ENCODE peak calls at places on chromosomes 12 and 14, in four cellular contexts. B is CD4-positive, alpha-beta T cell; O is IMR-90; Y is psoas muscle. Z is an unnamed sample.

GRCh38 chr12:51056242-51056641 is 8.1 kb downstream of the LETMD1 start:
- DNase-seq in B (no peak), O (peak; percentile 54), Y (peak; percentile 76), Z (peak; percentile 69)

GRCh38 chr14:72518809-72519377 is 375.0 kb downstream of the DPF3 start:
- DNase-seq in Y (no peak), O (no peak), B (peak; percentile 6), Z (no peak)

GRCh38 chr14:38201137-38201828 is 6.4 kb upstream of the SSTR1 start:
- DNase-seq in O (no peak), Y (no peak), B (no peak), Z (no peak)

GRCh38 chr14:83883732-83884131 is 1646.2 kb upstream of the FLRT2 start:
- DNase-seq in B (no peak), Y (no peak), O (no peak), Z (no peak)

GRCh38 chr12:14928946-14929345 is 9.4 kb downstream of the ERP27 start:
- DNase-seq in B (no peak), O (no peak), Y (no peak), Z (peak; percentile 26)

GRCh38 chr14:74612346-74613021 is 447 bp upstream of the LTBP2 start:
- DNase-seq in O (peak; percentile 72), B (peak; percentile 88), Y (peak; percentile 92), Z (no peak)

GRCh38 chr12:128531153-128531552 is 264.2 kb downstream of the TMEM132C start:
- DNase-seq in B (no peak), O (no peak), Y (no peak), Z (no peak)

GRCh38 chr12:92278378-92278828 is 132.8 kb upstream of the BTG1 start:
- DNase-seq in Y (no peak), O (peak; percentile 2), B (no peak), Z (no peak)

GRCh38 chr12:124130717-124131670 is 158.0 kb downstream of the ZNF664 start:
- DNase-seq in O (no peak), B (no peak), Y (no peak), Z (no peak)

GRCh38 chr12:5503774-5504173 is 71.9 kb downstream of the NTF3 start:
- DNase-seq in B (no peak), Y (no peak), O (no peak), Z (peak; percentile 10)

GRCh38 chr14:61188196-61188595 is 92.9 kb downstream of the TMEM30B start:
- DNase-seq in O (no peak), Y (peak; percentile 86), B (no peak), Z (no peak)

GRCh38 chr14:83611906-83612305 is 1918.0 kb upstream of the FLRT2 start:
- DNase-seq in B (no peak), O (no peak), Y (no peak), Z (no peak)

GRCh38 chr14:51547260-51547659 is 104.5 kb upstream of the FRMD6 start:
- DNase-seq in Y (no peak), B (no peak), O (peak; percentile 100), Z (peak; percentile 89)

GRCh38 chr14:77066555-77067172 is 31.4 kb upstream of the CIPC start:
- DNase-seq in O (no peak), B (no peak), Y (no peak), Z (no peak)

GRCh38 chr12:44459569-44459968 is 416.5 kb downstream of the NELL2 start:
- DNase-seq in O (no peak), B (no peak), Y (no peak), Z (no peak)

GRCh38 chr12:39606712-39607423 is 12.7 kb downstream of the ABCD2 start:
- DNase-seq in B (no peak), O (no peak), Y (no peak), Z (no peak)

GRCh38 chr12:13784504-13784903 is 196.9 kb downstream of the GRIN2B start:
- DNase-seq in Y (no peak), B (no peak), O (no peak), Z (no peak)

GRCh38 chr14:83706555-83706954 is 1823.4 kb upstream of the FLRT2 start:
- DNase-seq in B (no peak), Y (no peak), O (peak; percentile 6), Z (no peak)

GRCh38 chr12:1523558-1524050 is 70.8 kb downstream of the FBXL14 start:
- DNase-seq in B (no peak), O (no peak), Y (no peak), Z (no peak)

GRCh38 chr12:12736759-12737676 is 19.9 kb downstream of the CDKN1B start:
- DNase-seq in Y (no peak), B (peak; percentile 35), O (peak; percentile 85), Z (no peak)

GRCh38 chr14:103109789-103110415 is 13.4 kb upstream of the TNFAIP2 start:
- DNase-seq in O (peak; percentile 90), B (no peak), Y (peak; percentile 82), Z (no peak)

GRCh38 chr14:100866666-100867630 is 36.6 kb downstream of the RTL1 start:
- DNase-seq in O (no peak), B (no peak), Y (peak; percentile 41), Z (no peak)

GRCh38 chr14:39368261-39368959 is 63.8 kb downstream of the FBXO33 start:
- DNase-seq in Y (peak; percentile 51), B (peak; percentile 9), O (peak; percentile 78), Z (no peak)

GRCh38 chr12:48957141-48958048 is at the start of gene ARF3:
- DNase-seq in Y (peak; percentile 96), O (peak; percentile 90), B (peak; percentile 91), Z (peak; percentile 64)

GRCh38 chr14:34000396-34000795 is 49.5 kb upstream of the EGLN3 start:
- DNase-seq in Y (no peak), O (no peak), B (no peak), Z (no peak)

GRCh38 chr12:15520083-15520482 is 197.8 kb downstream of the PTPRO start:
- DNase-seq in B (no peak), Y (no peak), O (no peak), Z (no peak)

GRCh38 chr14:63452796-63453195 is 90.4 kb downstream of the PPP2R5E start:
- DNase-seq in B (no peak), Y (no peak), O (no peak), Z (no peak)
- H3K27ac ChIP-seq in B (no peak overlapping the region), Y (peak overlapping the region; percentile 66), O (no peak overlapping the region), Z (no peak overlapping the region)

GRCh38 chr12:65525501-65526141 is 247.1 kb downstream of the MSRB3 start:
- DNase-seq in Y (no peak), O (peak; percentile 85), B (no peak), Z (peak; percentile 50)
- H3K27ac ChIP-seq in Y (no peak overlapping the region), O (peak overlapping the region; percentile 16), B (no peak overlapping the region), Z (peak overlapping the region; percentile 87)

GRCh38 chr14:91754819-91755218 is 22.9 kb upstream of the CATSPERB start:
- DNase-seq in Y (no peak), B (no peak), O (no peak), Z (no peak)
- H3K27ac ChIP-seq in Y (no peak overlapping the region), B (no peak overlapping the region), O (no peak overlapping the region), Z (peak overlapping the region; percentile 86)

DNA sequence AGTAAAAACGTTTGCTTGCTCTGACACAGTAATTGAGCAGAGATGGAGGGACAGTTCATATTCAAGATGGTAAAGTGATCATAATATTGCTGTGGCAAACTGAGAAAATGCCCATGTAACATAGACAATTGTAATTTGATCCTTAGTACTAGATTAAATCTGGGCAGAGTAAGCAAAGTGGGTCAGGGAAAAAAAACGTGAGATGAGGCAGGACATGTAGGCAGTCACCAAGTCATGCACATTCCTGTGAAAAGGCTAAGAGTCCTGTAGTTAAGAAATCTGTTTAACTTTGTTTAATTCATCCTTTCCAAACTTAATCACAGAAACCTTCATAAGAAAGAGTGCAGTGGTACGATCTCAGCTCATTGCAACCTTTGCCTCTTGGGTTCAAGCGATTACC is 16.1 kb downstream of the BTBD7 start:
- DNase-seq in O (peak; percentile 18), B (no peak), Y (no peak), Z (no peak)
- H3K27ac ChIP-seq in O (no peak overlapping the region), B (no peak overlapping the region), Y (no peak overlapping the region), Z (no peak overlapping the region)

GRCh38 chr14:90443161-90444076 is 46.6 kb downstream of the CALM1 start:
- DNase-seq in Y (no peak), B (no peak), O (no peak), Z (peak; percentile 82)
- H3K27ac ChIP-seq in Y (peak overlapping the region; percentile 48), B (no peak overlapping the region), O (no peak overlapping the region), Z (peak overlapping the region; percentile 97)

GRCh38 chr12:109995366-109995702 is 834 bp downstream of the GIT2 start:
- DNase-seq in B (no peak), Y (no peak), O (no peak), Z (no peak)

GRCh38 chr12:109995703-109996482 is at the start of gene GIT2:
- DNase-seq in O (peak; percentile 90), Y (peak; percentile 97), B (peak; percentile 94), Z (peak; percentile 64)

GRCh38 chr12:109998241-109998903 is 858 bp upstream of the ANKRD13A start:
- DNase-seq in B (no peak), O (peak; percentile 50), Y (no peak), Z (no peak)

GRCh38 chr12:109997393-109997792 is 1.2 kb upstream of the GIT2 start:
- DNase-seq in Y (no peak), B (no peak), O (no peak), Z (no peak)

DNA sequence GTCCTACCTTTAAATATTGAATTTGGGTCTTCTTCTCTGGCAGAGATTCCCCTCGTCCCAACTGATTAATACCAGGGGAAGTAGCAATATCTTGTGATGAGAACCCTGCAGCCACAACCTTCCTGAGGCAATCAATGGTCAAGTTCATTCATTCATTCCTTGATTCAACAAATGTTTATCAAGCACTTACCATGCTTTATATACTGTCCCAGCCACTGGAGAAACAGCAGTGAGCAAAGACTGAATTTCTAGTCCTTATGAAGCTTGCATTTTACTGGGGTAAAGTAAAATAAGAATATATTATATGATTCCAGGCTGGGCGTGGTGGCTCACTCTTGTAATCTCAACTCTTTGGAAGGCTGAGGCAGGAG is 300 bp upstream of the GIT2 start:
- DNase-seq in B (no peak), Y (no peak), O (no peak), Z (no peak)
- H3K27ac ChIP-seq in B (peak overlapping the region; percentile 92), Y (peak overlapping the region; percentile 87), O (peak overlapping the region; percentile 46), Z (peak overlapping the region; percentile 44)

GRCh38 chr12:95336387-95337067 is 118.9 kb downstream of the VEZT start:
- DNase-seq in B (no peak), O (peak; percentile 85), Y (peak; percentile 79), Z (no peak)
- H3K27ac ChIP-seq in B (no peak overlapping the region), O (peak overlapping the region; percentile 60), Y (peak overlapping the region; percentile 39), Z (no peak overlapping the region)